ENCODE peak calls at places on chromosomes 13 and 19, in four cellular contexts. Y is HT1080, P is SW480, G is NCI-H1436. J is an unnamed sample.

GRCh38 chr13:77820431-77821149 is 98.0 kb downstream of the EDNRB start:
- DNase-seq in P (no peak), G (no peak), Y (no peak), J (no peak)

GRCh38 chr19:50460161-50460765 is 16.0 kb upstream of the EMC10 start:
- DNase-seq in G (no peak), P (peak; percentile 72), Y (peak; percentile 67), J (peak; percentile 57)

GRCh38 chr13:40146586-40147240 is 491.3 kb downstream of the COG6 start:
- DNase-seq in G (no peak), Y (no peak), P (no peak), J (no peak)

GRCh38 chr13:44692173-44692713 is 116.1 kb upstream of the TSC22D1 start:
- DNase-seq in G (no peak), P (no peak), Y (peak; percentile 78), J (peak; percentile 36)

GRCh38 chr19:52991484-52991883 is 22.2 kb upstream of the ERVV-1 start:
- DNase-seq in G (no peak), Y (peak; percentile 70), P (peak; percentile 56), J (peak; percentile 84)

GRCh38 chr19:18895828-18896341 is at the start of gene CERS1:
- DNase-seq in P (peak; percentile 34), G (no peak), Y (no peak), J (peak; percentile 24)

GRCh38 chr13:63414247-63414646 is 1998.6 kb upstream of the PCDH20 start:
- DNase-seq in Y (no peak), G (no peak), P (no peak), J (no peak)

GRCh38 chr13:86087241-86087640 is 288.0 kb upstream of the SLITRK6 start:
- DNase-seq in G (no peak), P (no peak), Y (peak; percentile 62), J (no peak)

GRCh38 chr13:112510002-112510780 is 77.8 kb downstream of the TUBGCP3 start:
- DNase-seq in P (peak; percentile 59), Y (peak; percentile 52), G (peak; percentile 6), J (peak; percentile 31)

GRCh38 chr19:32977269-32977668 is 5.2 kb downstream of the FAAP24 start:
- DNase-seq in G (no peak), P (no peak), Y (no peak), J (no peak)

GRCh38 chr13:46171223-46171622 is 10.8 kb downstream of the LCP1 start:
- DNase-seq in Y (no peak), P (no peak), G (no peak), J (no peak)

GRCh38 chr19:37227996-37228395 is 10.0 kb downstream of the ZNF383 start:
- DNase-seq in G (no peak), Y (no peak), P (no peak), J (no peak)

GRCh38 chr19:29321116-29321515 is 108.2 kb upstream of the UQCRFS1 start:
- DNase-seq in Y (no peak), P (no peak), G (no peak), J (no peak)

J was measured in NCI-H226.